ENCODE peak calls at places on chromosomes 3 and 15, in four cellular contexts. P is heart right ventricle, C is psoas muscle, L is fibroblast of mammary gland. T is an unnamed sample.

GRCh38 chr3:157151151-157151550 is 8.8 kb downstream of the CCNL1 start:
- DNase-seq in L (no peak), P (no peak), C (no peak), T (no peak)

GRCh38 chr15:65409284-65409631 is 13.5 kb downstream of the IGDCC4 start:
- DNase-seq in L (peak; percentile 100), C (no peak), P (no peak), T (peak; percentile 94)

GRCh38 chr3:196569003-196569516 is 600 bp downstream of the FBXO45 start:
- DNase-seq in C (no peak), P (peak; percentile 31), L (peak; percentile 19), T (peak; percentile 93)

GRCh38 chr3:143977326-143978262 is 6.0 kb downstream of the DIPK2A start:
- DNase-seq in L (peak; percentile 63), C (no peak), P (no peak), T (peak; percentile 22)

GRCh38 chr15:40762919-40763800 is 708 bp upstream of the GCHFR start:
- DNase-seq in L (peak; percentile 33), C (peak; percentile 72), P (peak; percentile 71), T (peak; percentile 85)

GRCh38 chr15:88391700-88392099 is 75.5 kb downstream of the MRPL46 start:
- DNase-seq in L (no peak), C (no peak), P (no peak), T (no peak)

GRCh38 chr3:93989241-93989640 is 9.3 kb downstream of the ARL13B start:
- DNase-seq in P (no peak), C (no peak), L (no peak), T (no peak)

GRCh38 chr15:68385240-68385561 is 46.8 kb downstream of the ITGA11 start:
- DNase-seq in C (no peak), P (no peak), L (no peak), T (no peak)

GRCh38 chr3:177610262-177610661 is 413.0 kb upstream of the TBL1XR1 start:
- DNase-seq in C (no peak), L (no peak), P (no peak), T (no peak)

GRCh38 chr3:165339753-165340152 is 143.6 kb upstream of the SLITRK3 start:
- DNase-seq in L (peak; percentile 28), C (no peak), P (no peak), T (no peak)

GRCh38 chr3:79769234-79769633 is 1.4 kb upstream of the ROBO1 start:
- DNase-seq in P (no peak), L (no peak), C (no peak), T (no peak)

GRCh38 chr3:12859840-12860239 is 18.5 kb upstream of the RPL32 start:
- DNase-seq in C (no peak), P (no peak), L (no peak), T (no peak)

GRCh38 chr15:69543681-69544080 is 91.1 kb downstream of the RPLP1 start:
- DNase-seq in L (no peak), P (no peak), C (no peak), T (no peak)

GRCh38 chr3:166060789-166061479 is 223.7 kb upstream of the BCHE start:
- DNase-seq in L (no peak), P (no peak), C (no peak), T (no peak)

GRCh38 chr15:71218272-71218805 is 103.1 kb downstream of the THSD4 start:
- DNase-seq in P (no peak), C (no peak), L (no peak), T (no peak)

GRCh38 chr3:39476783-39477182 is 9.3 kb downstream of the MOBP start:
- DNase-seq in L (no peak), P (no peak), C (no peak), T (no peak)

GRCh38 chr3:29183346-29184087 is 97.4 kb upstream of the RBMS3 start:
- DNase-seq in C (no peak), L (peak; percentile 94), P (no peak), T (no peak)

GRCh38 chr3:181722156-181722555 is 10.4 kb downstream of the SOX2 start:
- DNase-seq in C (no peak), P (no peak), L (no peak), T (no peak)

GRCh38 chr15:85477730-85478129 is 97.3 kb downstream of the AKAP13 start:
- DNase-seq in L (peak; percentile 85), P (no peak), C (no peak), T (no peak)

GRCh38 chr3:14410501-14411165 is 8.2 kb downstream of the SLC6A6 start:
- DNase-seq in C (peak; percentile 62), L (peak; percentile 88), P (no peak), T (peak; percentile 96)

GRCh38 chr3:194058189-194058571 is 77.8 kb upstream of the HES1 start:
- DNase-seq in P (peak; percentile 64), L (peak; percentile 41), C (peak; percentile 69), T (peak; percentile 81)

GRCh38 chr3:194843543-194843942 is 157.9 kb downstream of the FAM43A start:
- DNase-seq in L (no peak), P (no peak), C (no peak), T (no peak)

GRCh38 chr15:101115887-101116680 is 135.8 kb downstream of the CHSY1 start:
- DNase-seq in C (peak; percentile 65), L (peak; percentile 90), P (peak; percentile 44), T (peak; percentile 94)

GRCh38 chr15:62464705-62465104 is 299.6 kb upstream of the C2CD4B start:
- DNase-seq in C (no peak), L (peak; percentile 49), P (no peak), T (peak; percentile 95)

GRCh38 chr3:47475029-47475569 is 642 bp downstream of the SCAP start:
- DNase-seq in L (peak; percentile 38), P (no peak), C (no peak), T (peak; percentile 82)

GRCh38 chr3:34178415-34178814 is 380.0 kb downstream of the PDCD6IP start:
- DNase-seq in P (no peak), L (peak; percentile 2), C (no peak), T (no peak)

GRCh38 chr3:163476179-163476578 is 1602.1 kb downstream of the SI start:
- DNase-seq in C (no peak), L (no peak), P (no peak), T (no peak)
- TF ChIP-seq CTCF in C (no peak), L (no peak), P (no peak), T (no peak)

DNA sequence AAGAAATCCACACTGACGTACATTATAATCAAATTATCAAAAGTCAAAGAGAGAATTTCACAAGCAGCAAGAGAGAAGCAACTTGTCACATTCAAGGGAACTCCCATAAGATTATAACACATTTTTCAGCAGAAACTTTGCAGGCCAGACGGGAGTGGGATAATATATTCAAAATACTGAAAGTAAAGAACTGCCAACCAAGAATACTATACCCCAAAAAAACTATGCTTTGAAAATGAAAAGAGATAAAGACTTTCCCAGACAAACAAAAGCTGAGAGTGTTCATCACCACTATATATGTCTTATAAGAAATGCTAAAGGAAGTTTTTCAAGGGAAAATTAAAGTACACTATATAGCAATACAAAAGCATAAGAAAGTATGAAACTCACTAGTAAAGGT is 91.5 kb upstream of the PPP2R3A start:
- DNase-seq in C (no peak), P (no peak), L (no peak), T (no peak)
- TF ChIP-seq CTCF in C (no peak), P (no peak), L (no peak), T (no peak)

DNA sequence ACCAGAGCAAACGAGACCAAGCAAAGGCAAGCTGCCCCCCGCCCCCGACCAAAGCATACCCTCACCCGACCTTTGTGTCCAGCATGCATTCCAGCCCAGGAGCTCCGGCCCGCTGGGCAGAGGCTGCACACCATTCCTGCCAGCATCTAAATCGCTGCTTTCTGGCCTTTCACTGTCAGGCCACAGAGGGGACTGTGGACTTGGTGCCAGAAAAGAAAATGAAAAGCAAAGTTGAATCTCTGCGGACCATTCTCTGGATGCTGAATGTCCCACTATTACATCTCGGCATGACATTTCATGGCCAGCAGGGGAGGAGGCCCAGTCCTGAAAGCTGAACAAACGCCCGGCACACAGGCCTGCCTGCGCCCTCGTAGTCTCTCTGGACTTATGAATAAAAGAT is 13.0 kb downstream of the IL17RD start:
- DNase-seq in C (no peak), P (peak; percentile 35), L (no peak), T (no peak)
- TF ChIP-seq CTCF in C (no peak), P (no peak), L (peak; percentile 34), T (no peak)

GRCh38 chr3:131283862-131284261 is 97.7 kb upstream of the NUDT16 start:
- DNase-seq in C (no peak), P (no peak), L (no peak), T (no peak)
- TF ChIP-seq CTCF in C (no peak), P (no peak), L (no peak), T (no peak)

DNA sequence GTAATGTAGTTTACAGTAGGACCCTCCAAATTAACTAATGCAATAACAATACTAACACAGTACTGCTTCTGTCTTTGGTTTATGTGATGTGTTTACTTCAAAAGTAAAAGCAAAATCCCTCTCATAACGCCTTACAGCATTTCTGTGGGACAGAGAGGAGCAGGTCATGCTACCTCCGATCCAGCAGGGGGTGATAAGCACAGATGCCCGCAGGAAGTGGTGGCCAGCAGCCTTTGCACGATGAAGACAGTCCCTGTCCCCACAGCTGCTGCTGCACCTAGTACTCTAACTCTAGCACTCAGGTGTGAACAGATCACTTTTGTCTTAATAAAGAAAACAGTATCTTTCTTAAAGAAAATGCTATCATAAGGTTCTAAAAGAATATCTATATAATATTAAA is 38.3 kb downstream of the ANO10 start:
- DNase-seq in C (no peak), P (no peak), L (no peak), T (no peak)
- TF ChIP-seq CTCF in C (no peak), P (no peak), L (no peak), T (no peak)

DNA sequence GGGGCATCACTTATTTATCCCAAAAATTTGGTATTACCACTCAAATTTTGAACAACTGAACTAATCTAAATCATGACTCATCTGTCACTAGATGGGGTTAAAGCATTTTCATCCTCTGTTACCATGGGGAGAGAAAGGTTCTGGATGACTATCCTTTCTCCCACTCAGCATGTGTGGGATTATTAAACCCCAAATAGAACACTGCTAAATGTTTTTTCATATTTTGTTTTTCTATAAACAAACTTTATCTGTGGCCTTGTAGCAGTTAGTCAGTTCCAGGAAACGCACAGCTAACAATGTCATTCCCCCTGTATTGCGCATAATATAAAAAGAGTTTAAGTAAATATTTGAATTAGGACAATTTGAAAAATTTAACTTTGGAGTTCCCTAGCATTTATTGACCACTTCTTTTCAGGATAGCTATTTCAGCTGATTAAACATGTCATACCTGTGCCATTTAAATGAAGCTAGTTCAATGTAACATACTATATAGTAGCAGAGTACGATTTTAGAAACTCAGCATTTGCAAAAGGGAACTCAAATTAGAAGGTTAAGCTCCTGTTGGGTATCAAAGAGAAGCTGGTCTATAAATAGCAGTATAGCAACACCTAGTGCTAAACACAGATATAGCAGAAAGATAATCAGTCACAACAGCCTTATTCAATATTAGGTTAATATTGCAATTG is 9.2 kb upstream of the TMEM212 start:
- DNase-seq in L (peak; percentile 83), P (no peak), C (no peak), T (peak; percentile 3)
- TF ChIP-seq CTCF in L (peak; percentile 55), P (peak; percentile 53), C (peak; percentile 57), T (peak; percentile 60)

T was measured in osteoblast.